ENCODE peak calls at places on chromosomes 7 and 10, in ten cellular contexts. Q is NCI-H1105 treated with DMSO at 0.1 percent for 48 hours; T is GM10248; M is activated naive CD4-positive, alpha-beta T cell; G is NCI-H1092; U is fibroblast of the conjunctiva; N is SW480; H is NCI-H2029; A is ACHN; D is bronchial epithelial cell. I is an unnamed sample.

GRCh38 chr7:126605553-126605952 is 647.2 kb downstream of the GRM8 start:
- DNase-seq in D (no peak), H (no peak), G (peak), M (no peak), A (no peak), Q (peak), T (no peak), N (no peak), U (no peak), I (no peak)

GRCh38 chr10:44975487-44976331 is 2.9 kb downstream of the DEPP1 start:
- DNase-seq in A (peak), N (peak), H (no peak), T (no peak), M (no peak), G (no peak), U (no peak), D (peak), Q (peak), I (no peak)

GRCh38 chr7:44396498-44396897 is 71.1 kb upstream of the CAMK2B start:
- DNase-seq in D (no peak), H (no peak), T (no peak), N (no peak), M (no peak), Q (no peak), U (no peak), A (no peak), G (no peak), I (no peak)

GRCh38 chr10:98039690-98040381 is 9.4 kb upstream of the CRTAC1 start:
- DNase-seq in G (no peak), Q (no peak), A (no peak), M (no peak), H (no peak), N (no peak), U (no peak), T (no peak), D (no peak), I (no peak)

GRCh38 chr7:105654994-105655900 is 74.0 kb upstream of the EFCAB10 start:
- DNase-seq in T (no peak), H (peak), Q (peak), U (no peak), D (no peak), A (peak), M (no peak), G (peak), N (no peak), I (no peak)

GRCh38 chr10:119896061-119896655 is 3.6 kb downstream of the SEC23IP start:
- DNase-seq in A (no peak), U (peak), M (no peak), D (peak), H (no peak), N (no peak), G (no peak), Q (no peak), T (no peak), I (no peak)

GRCh38 chr10:70910486-70911350 is 22.4 kb upstream of the PCBD1 start:
- DNase-seq in A (no peak), D (no peak), T (no peak), G (no peak), Q (no peak), M (no peak), U (no peak), H (no peak), N (no peak), I (no peak)

GRCh38 chr10:18689498-18689897 is 30.3 kb downstream of the ARL5B start:
- DNase-seq in D (peak), Q (peak), A (peak), T (no peak), M (no peak), H (no peak), U (peak), N (peak), G (no peak), I (no peak)

GRCh38 chr7:125357681-125358440 is 428.2 kb upstream of the POT1 start:
- DNase-seq in G (no peak), U (no peak), H (no peak), M (no peak), D (no peak), T (no peak), A (no peak), N (no peak), Q (no peak), I (no peak)

GRCh38 chr7:80087051-80087767 is 47.4 kb upstream of the GNAI1 start:
- DNase-seq in U (peak), T (no peak), A (no peak), Q (no peak), N (no peak), M (no peak), H (no peak), G (no peak), D (no peak), I (peak)

GRCh38 chr7:143882611-143883078 is 19.3 kb downstream of the TCAF1 start:
- DNase-seq in D (no peak), A (peak), U (peak), H (peak), M (no peak), Q (peak), N (no peak), G (peak), T (peak), I (no peak)

GRCh38 chr7:80348221-80348620 is 163.6 kb downstream of the GNAT3 start:
- DNase-seq in Q (no peak), H (no peak), T (no peak), N (no peak), M (no peak), G (no peak), U (no peak), A (no peak), D (peak), I (no peak)

GRCh38 chr10:6145414-6145978 is 56.7 kb downstream of the RBM17 start:
- DNase-seq in U (no peak), T (no peak), H (no peak), D (no peak), M (no peak), N (no peak), G (no peak), A (no peak), Q (no peak), I (no peak)

GRCh38 chr7:38660427-38661099 is 29.4 kb upstream of the AMPH start:
- DNase-seq in U (peak), Q (peak), G (peak), H (peak), D (peak), N (peak), T (peak), A (peak), M (no peak), I (peak)

GRCh38 chr10:111732116-111732785 is 451.3 kb downstream of the GPAM start:
- DNase-seq in U (no peak), N (no peak), H (no peak), T (no peak), Q (peak), G (no peak), A (no peak), M (no peak), D (no peak), I (no peak)

GRCh38 chr7:92768501-92769360 is 67.6 kb downstream of the CDK6 start:
- DNase-seq in H (no peak), A (no peak), T (peak), M (no peak), G (peak), Q (no peak), N (no peak), D (peak), U (no peak), I (no peak)

GRCh38 chr10:10792681-10793080 is 225.0 kb upstream of the CELF2 start:
- DNase-seq in U (peak), G (no peak), A (peak), N (peak), D (peak), Q (no peak), T (no peak), H (no peak), M (no peak), I (peak)

GRCh38 chr10:14382022-14382421 is 51.3 kb upstream of the FRMD4A start:
- DNase-seq in Q (no peak), T (no peak), G (no peak), U (no peak), M (peak), H (no peak), D (no peak), N (no peak), A (peak), I (no peak)

GRCh38 chr10:26725837-26726727 is 28.6 kb downstream of the PDSS1 start:
- DNase-seq in H (peak), G (no peak), Q (peak), U (peak), N (peak), D (peak), A (peak), M (peak), T (peak), I (peak)

GRCh38 chr7:30285531-30286284 is 1.3 kb downstream of the ZNRF2 start:
- DNase-seq in D (peak), M (peak), T (peak), A (peak), U (peak), N (peak), Q (peak), H (no peak), G (no peak), I (peak)

GRCh38 chr10:31581741-31582323 is 262.8 kb downstream of the ZEB1 start:
- DNase-seq in N (no peak), H (no peak), G (no peak), M (no peak), Q (no peak), D (no peak), A (no peak), T (peak), U (no peak), I (no peak)

GRCh38 chr7:88291401-88292173 is 15.1 kb downstream of the STEAP4 start:
- DNase-seq in D (peak), H (peak), A (no peak), U (no peak), N (no peak), M (no peak), T (no peak), G (no peak), Q (no peak), I (no peak)

GRCh38 chr7:67407351-67407750 is 410.7 kb downstream of the TYW1 start:
- DNase-seq in H (no peak), T (no peak), A (no peak), Q (no peak), M (no peak), U (no peak), N (no peak), D (no peak), G (no peak), I (no peak)

GRCh38 chr10:133455196-133455595 is 1.5 kb downstream of the SCART1 start:
- DNase-seq in U (no peak), D (no peak), T (no peak), A (no peak), M (no peak), G (no peak), H (no peak), N (no peak), Q (no peak), I (no peak)

GRCh38 chr10:103595933-103596726 is 102.6 kb downstream of the NEURL1 start:
- DNase-seq in M (no peak), A (no peak), G (no peak), N (no peak), Q (no peak), H (no peak), D (no peak), U (no peak), T (no peak), I (no peak)

GRCh38 chr7:27745064-27745583 is 5.2 kb downstream of the TAX1BP1 start:
- DNase-seq in T (no peak), H (no peak), M (no peak), A (peak), G (no peak), N (peak), U (no peak), D (peak), Q (peak), I (peak)

GRCh38 chr7:31776616-31777015 is 89.6 kb downstream of the PPP1R17 start:
- DNase-seq in Q (no peak), T (no peak), D (peak), A (peak), H (no peak), N (peak), M (no peak), G (no peak), U (no peak), I (peak)

GRCh38 chr7:70093496-70093895 is 495.2 kb downstream of the AUTS2 start:
- DNase-seq in T (no peak), A (no peak), H (peak), M (no peak), N (peak), G (peak), D (peak), Q (peak), U (no peak), I (no peak)

GRCh38 chr10:114140036-114140435 is 34.0 kb downstream of the CCDC186 start:
- DNase-seq in T (no peak), A (no peak), U (no peak), G (no peak), H (no peak), M (no peak), Q (no peak), D (no peak), N (no peak), I (no peak)

GRCh38 chr7:112495820-112496462 is 15.2 kb downstream of the LSMEM1 start:
- DNase-seq in M (peak), N (peak), Q (peak), H (peak), G (peak), T (peak), D (peak), U (peak), A (peak), I (no peak)

GRCh38 chr10:122139226-122139625 is 131.9 kb upstream of the BTBD16 start:
- DNase-seq in T (no peak), N (no peak), G (no peak), U (no peak), M (no peak), A (no peak), Q (no peak), H (no peak), D (no peak), I (no peak)